ENCODE peak calls at places on chromosomes 6 and 20, in nine cellular contexts. One of them, this sample, is unnamed.

GRCh38 chr6:96502915-96503314 is 18.7 kb upstream of the UFL1 start:
- DNase-seq in activated T-cell treated with anti-CD3 and anti-CD28 coated beads, Interleukin-2, amount 50 U/mL, for 24 hours: no peak
- DNase-seq in memory B cell: no peak
- DNase-seq in activated CD8-positive, alpha-beta memory T cell treated with anti-CD3 and anti-CD28 coated beads, Interleukin-2, amount 10 ng/mL, durations not matched to agents 7 days and 5 days: no peak
- DNase-seq in heart left ventricle: no peak
- DNase-seq in Peyer's patch: no peak
- DNase-seq in NCI-H146: no peak
- DNase-seq in NCI-H1105 treated with DMSO at 0.1 percent for 48 hours: no peak
- DNase-seq in left colon: no peak
- DNase-seq in this sample: no peak

GRCh38 chr20:23145281-23145700 is 59.2 kb upstream of the CD93 start:
- DNase-seq in heart left ventricle: no peak
- DNase-seq in memory B cell: no peak
- DNase-seq in NCI-H1105 treated with DMSO at 0.1 percent for 48 hours: no peak
- DNase-seq in left colon: no peak
- DNase-seq in activated T-cell treated with anti-CD3 and anti-CD28 coated beads, Interleukin-2, amount 50 U/mL, for 24 hours: no peak
- DNase-seq in activated CD8-positive, alpha-beta memory T cell treated with anti-CD3 and anti-CD28 coated beads, Interleukin-2, amount 10 ng/mL, durations not matched to agents 7 days and 5 days: no peak
- DNase-seq in NCI-H146: no peak
- DNase-seq in Peyer's patch: peak; percentile 46
- DNase-seq in this sample: no peak

GRCh38 chr6:26305097-26305841 is 59.7 kb upstream of the BTN3A2 start:
- DNase-seq in NCI-H146: peak; percentile 58
- DNase-seq in NCI-H1105 treated with DMSO at 0.1 percent for 48 hours: no peak
- DNase-seq in left colon: peak; percentile 57
- DNase-seq in activated CD8-positive, alpha-beta memory T cell treated with anti-CD3 and anti-CD28 coated beads, Interleukin-2, amount 10 ng/mL, durations not matched to agents 7 days and 5 days: peak; percentile 77
- DNase-seq in memory B cell: peak; percentile 50
- DNase-seq in activated T-cell treated with anti-CD3 and anti-CD28 coated beads, Interleukin-2, amount 50 U/mL, for 24 hours: peak; percentile 75
- DNase-seq in heart left ventricle: peak; percentile 48
- DNase-seq in Peyer's patch: peak; percentile 76
- DNase-seq in this sample: peak; percentile 76

GRCh38 chr6:52191824-52192223 is 5.6 kb downstream of the IL17A start:
- DNase-seq in activated CD8-positive, alpha-beta memory T cell treated with anti-CD3 and anti-CD28 coated beads, Interleukin-2, amount 10 ng/mL, durations not matched to agents 7 days and 5 days: no peak
- DNase-seq in left colon: no peak
- DNase-seq in Peyer's patch: no peak
- DNase-seq in memory B cell: no peak
- DNase-seq in activated T-cell treated with anti-CD3 and anti-CD28 coated beads, Interleukin-2, amount 50 U/mL, for 24 hours: no peak
- DNase-seq in NCI-H146: no peak
- DNase-seq in heart left ventricle: no peak
- DNase-seq in NCI-H1105 treated with DMSO at 0.1 percent for 48 hours: no peak
- DNase-seq in this sample: no peak

GRCh38 chr6:100175814-100176275 is 181.8 kb upstream of the MCHR2 start:
- DNase-seq in Peyer's patch: no peak
- DNase-seq in memory B cell: no peak
- DNase-seq in left colon: no peak
- DNase-seq in activated CD8-positive, alpha-beta memory T cell treated with anti-CD3 and anti-CD28 coated beads, Interleukin-2, amount 10 ng/mL, durations not matched to agents 7 days and 5 days: no peak
- DNase-seq in NCI-H146: no peak
- DNase-seq in activated T-cell treated with anti-CD3 and anti-CD28 coated beads, Interleukin-2, amount 50 U/mL, for 24 hours: no peak
- DNase-seq in heart left ventricle: no peak
- DNase-seq in NCI-H1105 treated with DMSO at 0.1 percent for 48 hours: no peak
- DNase-seq in this sample: no peak

GRCh38 chr6:26056583-26057350 is 30.5 kb upstream of the HFE start:
- DNase-seq in activated CD8-positive, alpha-beta memory T cell treated with anti-CD3 and anti-CD28 coated beads, Interleukin-2, amount 10 ng/mL, durations not matched to agents 7 days and 5 days: peak; percentile 47
- DNase-seq in NCI-H146: peak; percentile 68
- DNase-seq in Peyer's patch: peak; percentile 62
- DNase-seq in left colon: peak; percentile 46
- DNase-seq in activated T-cell treated with anti-CD3 and anti-CD28 coated beads, Interleukin-2, amount 50 U/mL, for 24 hours: peak; percentile 64
- DNase-seq in heart left ventricle: no peak
- DNase-seq in NCI-H1105 treated with DMSO at 0.1 percent for 48 hours: peak; percentile 45
- DNase-seq in memory B cell: no peak
- DNase-seq in this sample: peak; percentile 58

GRCh38 chr20:37567671-37568588 is 40.3 kb upstream of the BLCAP start:
- DNase-seq in NCI-H1105 treated with DMSO at 0.1 percent for 48 hours: peak; percentile 86
- DNase-seq in memory B cell: no peak
- DNase-seq in NCI-H146: peak; percentile 53
- DNase-seq in Peyer's patch: peak; percentile 25
- DNase-seq in left colon: no peak
- DNase-seq in heart left ventricle: no peak
- DNase-seq in activated T-cell treated with anti-CD3 and anti-CD28 coated beads, Interleukin-2, amount 50 U/mL, for 24 hours: no peak
- DNase-seq in activated CD8-positive, alpha-beta memory T cell treated with anti-CD3 and anti-CD28 coated beads, Interleukin-2, amount 10 ng/mL, durations not matched to agents 7 days and 5 days: no peak
- DNase-seq in this sample: no peak

GRCh38 chr20:61869750-61870507 is 195.8 kb downstream of the TAF4 start:
- DNase-seq in activated T-cell treated with anti-CD3 and anti-CD28 coated beads, Interleukin-2, amount 50 U/mL, for 24 hours: no peak
- DNase-seq in left colon: no peak
- DNase-seq in memory B cell: no peak
- DNase-seq in heart left ventricle: no peak
- DNase-seq in NCI-H146: no peak
- DNase-seq in activated CD8-positive, alpha-beta memory T cell treated with anti-CD3 and anti-CD28 coated beads, Interleukin-2, amount 10 ng/mL, durations not matched to agents 7 days and 5 days: no peak
- DNase-seq in NCI-H1105 treated with DMSO at 0.1 percent for 48 hours: no peak
- DNase-seq in Peyer's patch: no peak
- DNase-seq in this sample: no peak

GRCh38 chr20:59019217-59019616 is at the start of gene TUBB1:
- DNase-seq in Peyer's patch: no peak
- DNase-seq in NCI-H146: no peak
- DNase-seq in activated CD8-positive, alpha-beta memory T cell treated with anti-CD3 and anti-CD28 coated beads, Interleukin-2, amount 10 ng/mL, durations not matched to agents 7 days and 5 days: peak; percentile 23
- DNase-seq in activated T-cell treated with anti-CD3 and anti-CD28 coated beads, Interleukin-2, amount 50 U/mL, for 24 hours: no peak
- DNase-seq in left colon: no peak
- DNase-seq in memory B cell: no peak
- DNase-seq in heart left ventricle: no peak
- DNase-seq in NCI-H1105 treated with DMSO at 0.1 percent for 48 hours: no peak
- DNase-seq in this sample: no peak

GRCh38 chr20:62569615-62570014 is 72.7 kb upstream of the SLCO4A1 start:
- DNase-seq in memory B cell: no peak
- DNase-seq in NCI-H146: no peak
- DNase-seq in heart left ventricle: no peak
- DNase-seq in Peyer's patch: no peak
- DNase-seq in NCI-H1105 treated with DMSO at 0.1 percent for 48 hours: no peak
- DNase-seq in activated T-cell treated with anti-CD3 and anti-CD28 coated beads, Interleukin-2, amount 50 U/mL, for 24 hours: no peak
- DNase-seq in activated CD8-positive, alpha-beta memory T cell treated with anti-CD3 and anti-CD28 coated beads, Interleukin-2, amount 10 ng/mL, durations not matched to agents 7 days and 5 days: no peak
- DNase-seq in left colon: no peak
- DNase-seq in this sample: no peak

GRCh38 chr6:155314773-155315515 is 660 bp upstream of the TFB1M start:
- DNase-seq in NCI-H146: peak; percentile 96
- DNase-seq in activated T-cell treated with anti-CD3 and anti-CD28 coated beads, Interleukin-2, amount 50 U/mL, for 24 hours: no peak
- DNase-seq in activated CD8-positive, alpha-beta memory T cell treated with anti-CD3 and anti-CD28 coated beads, Interleukin-2, amount 10 ng/mL, durations not matched to agents 7 days and 5 days: peak; percentile 87
- DNase-seq in left colon: peak; percentile 58
- DNase-seq in memory B cell: no peak
- DNase-seq in NCI-H1105 treated with DMSO at 0.1 percent for 48 hours: peak; percentile 98
- DNase-seq in Peyer's patch: peak; percentile 87
- DNase-seq in heart left ventricle: peak; percentile 65
- DNase-seq in this sample: no peak

GRCh38 chr6:153074761-153075160 is 56.3 kb downstream of the RGS17 start:
- DNase-seq in activated CD8-positive, alpha-beta memory T cell treated with anti-CD3 and anti-CD28 coated beads, Interleukin-2, amount 10 ng/mL, durations not matched to agents 7 days and 5 days: no peak
- DNase-seq in activated T-cell treated with anti-CD3 and anti-CD28 coated beads, Interleukin-2, amount 50 U/mL, for 24 hours: no peak
- DNase-seq in NCI-H146: no peak
- DNase-seq in heart left ventricle: no peak
- DNase-seq in NCI-H1105 treated with DMSO at 0.1 percent for 48 hours: no peak
- DNase-seq in Peyer's patch: no peak
- DNase-seq in left colon: no peak
- DNase-seq in memory B cell: no peak
- DNase-seq in this sample: no peak

GRCh38 chr20:34638532-34638931 is 38.4 kb downstream of the PIGU start:
- DNase-seq in activated CD8-positive, alpha-beta memory T cell treated with anti-CD3 and anti-CD28 coated beads, Interleukin-2, amount 10 ng/mL, durations not matched to agents 7 days and 5 days: no peak
- DNase-seq in left colon: no peak
- DNase-seq in NCI-H1105 treated with DMSO at 0.1 percent for 48 hours: no peak
- DNase-seq in Peyer's patch: no peak
- DNase-seq in activated T-cell treated with anti-CD3 and anti-CD28 coated beads, Interleukin-2, amount 50 U/mL, for 24 hours: no peak
- DNase-seq in NCI-H146: peak; percentile 21
- DNase-seq in heart left ventricle: no peak
- DNase-seq in memory B cell: no peak
- DNase-seq in this sample: no peak

GRCh38 chr20:42361402-42361801 is 743.2 kb upstream of the CHD6 start:
- DNase-seq in NCI-H1105 treated with DMSO at 0.1 percent for 48 hours: no peak
- DNase-seq in activated CD8-positive, alpha-beta memory T cell treated with anti-CD3 and anti-CD28 coated beads, Interleukin-2, amount 10 ng/mL, durations not matched to agents 7 days and 5 days: no peak
- DNase-seq in memory B cell: no peak
- DNase-seq in activated T-cell treated with anti-CD3 and anti-CD28 coated beads, Interleukin-2, amount 50 U/mL, for 24 hours: no peak
- DNase-seq in heart left ventricle: no peak
- DNase-seq in left colon: no peak
- DNase-seq in NCI-H146: no peak
- DNase-seq in Peyer's patch: no peak
- DNase-seq in this sample: no peak

GRCh38 chr6:31546339-31546961 is at the start of gene ATP6V1G2:
- DNase-seq in left colon: peak; percentile 90
- DNase-seq in activated CD8-positive, alpha-beta memory T cell treated with anti-CD3 and anti-CD28 coated beads, Interleukin-2, amount 10 ng/mL, durations not matched to agents 7 days and 5 days: peak; percentile 95
- DNase-seq in activated T-cell treated with anti-CD3 and anti-CD28 coated beads, Interleukin-2, amount 50 U/mL, for 24 hours: peak; percentile 93
- DNase-seq in memory B cell: peak; percentile 86
- DNase-seq in NCI-H1105 treated with DMSO at 0.1 percent for 48 hours: peak; percentile 97
- DNase-seq in NCI-H146: peak; percentile 96
- DNase-seq in heart left ventricle: peak; percentile 90
- DNase-seq in Peyer's patch: peak; percentile 96
- DNase-seq in this sample: peak; percentile 94

GRCh38 chr20:20452254-20452676 is 84.4 kb downstream of the INSM1 start:
- DNase-seq in memory B cell: peak; percentile 41
- DNase-seq in heart left ventricle: peak; percentile 59
- DNase-seq in activated T-cell treated with anti-CD3 and anti-CD28 coated beads, Interleukin-2, amount 50 U/mL, for 24 hours: peak; percentile 74
- DNase-seq in NCI-H1105 treated with DMSO at 0.1 percent for 48 hours: peak; percentile 66
- DNase-seq in Peyer's patch: peak; percentile 75
- DNase-seq in NCI-H146: peak; percentile 96
- DNase-seq in left colon: peak; percentile 39
- DNase-seq in activated CD8-positive, alpha-beta memory T cell treated with anti-CD3 and anti-CD28 coated beads, Interleukin-2, amount 10 ng/mL, durations not matched to agents 7 days and 5 days: peak; percentile 74
- DNase-seq in this sample: peak; percentile 26

GRCh38 chr6:27545271-27546046 is 72.6 kb upstream of the ZNF184 start:
- DNase-seq in heart left ventricle: no peak
- DNase-seq in activated T-cell treated with anti-CD3 and anti-CD28 coated beads, Interleukin-2, amount 50 U/mL, for 24 hours: peak; percentile 66
- DNase-seq in Peyer's patch: no peak
- DNase-seq in memory B cell: no peak
- DNase-seq in NCI-H146: peak; percentile 34
- DNase-seq in activated CD8-positive, alpha-beta memory T cell treated with anti-CD3 and anti-CD28 coated beads, Interleukin-2, amount 10 ng/mL, durations not matched to agents 7 days and 5 days: peak; percentile 68
- DNase-seq in NCI-H1105 treated with DMSO at 0.1 percent for 48 hours: no peak
- DNase-seq in left colon: no peak
- DNase-seq in this sample: peak; percentile 40

GRCh38 chr20:14879020-14879697 is 541.7 kb upstream of the FLRT3 start:
- DNase-seq in heart left ventricle: no peak
- DNase-seq in NCI-H146: peak; percentile 42
- DNase-seq in left colon: no peak
- DNase-seq in activated T-cell treated with anti-CD3 and anti-CD28 coated beads, Interleukin-2, amount 50 U/mL, for 24 hours: no peak
- DNase-seq in Peyer's patch: no peak
- DNase-seq in NCI-H1105 treated with DMSO at 0.1 percent for 48 hours: no peak
- DNase-seq in activated CD8-positive, alpha-beta memory T cell treated with anti-CD3 and anti-CD28 coated beads, Interleukin-2, amount 10 ng/mL, durations not matched to agents 7 days and 5 days: no peak
- DNase-seq in memory B cell: no peak
- DNase-seq in this sample: no peak

GRCh38 chr6:153272201-153272980 is 141.3 kb upstream of the RGS17 start:
- DNase-seq in left colon: no peak
- DNase-seq in Peyer's patch: no peak
- DNase-seq in NCI-H1105 treated with DMSO at 0.1 percent for 48 hours: no peak
- DNase-seq in activated T-cell treated with anti-CD3 and anti-CD28 coated beads, Interleukin-2, amount 50 U/mL, for 24 hours: no peak
- DNase-seq in NCI-H146: no peak
- DNase-seq in heart left ventricle: no peak
- DNase-seq in activated CD8-positive, alpha-beta memory T cell treated with anti-CD3 and anti-CD28 coated beads, Interleukin-2, amount 10 ng/mL, durations not matched to agents 7 days and 5 days: no peak
- DNase-seq in memory B cell: no peak
- DNase-seq in this sample: no peak

GRCh38 chr6:148325316-148326068 is 17.1 kb upstream of the SASH1 start:
- DNase-seq in NCI-H146: no peak
- DNase-seq in memory B cell: no peak
- DNase-seq in heart left ventricle: no peak
- DNase-seq in activated CD8-positive, alpha-beta memory T cell treated with anti-CD3 and anti-CD28 coated beads, Interleukin-2, amount 10 ng/mL, durations not matched to agents 7 days and 5 days: no peak
- DNase-seq in NCI-H1105 treated with DMSO at 0.1 percent for 48 hours: no peak
- DNase-seq in activated T-cell treated with anti-CD3 and anti-CD28 coated beads, Interleukin-2, amount 50 U/mL, for 24 hours: no peak
- DNase-seq in left colon: no peak
- DNase-seq in Peyer's patch: no peak
- DNase-seq in this sample: no peak

GRCh38 chr6:29850011-29850553 is 22.5 kb downstream of the HLA-G start:
- DNase-seq in Peyer's patch: peak; percentile 78
- DNase-seq in memory B cell: no peak
- DNase-seq in activated T-cell treated with anti-CD3 and anti-CD28 coated beads, Interleukin-2, amount 50 U/mL, for 24 hours: peak; percentile 54
- DNase-seq in activated CD8-positive, alpha-beta memory T cell treated with anti-CD3 and anti-CD28 coated beads, Interleukin-2, amount 10 ng/mL, durations not matched to agents 7 days and 5 days: peak; percentile 61
- DNase-seq in heart left ventricle: no peak
- DNase-seq in NCI-H1105 treated with DMSO at 0.1 percent for 48 hours: no peak
- DNase-seq in NCI-H146: peak; percentile 28
- DNase-seq in left colon: no peak
- DNase-seq in this sample: no peak

GRCh38 chr6:135270676-135271536 is 89.8 kb downstream of the MYB start:
- DNase-seq in activated CD8-positive, alpha-beta memory T cell treated with anti-CD3 and anti-CD28 coated beads, Interleukin-2, amount 10 ng/mL, durations not matched to agents 7 days and 5 days: no peak
- DNase-seq in NCI-H146: peak; percentile 100
- DNase-seq in activated T-cell treated with anti-CD3 and anti-CD28 coated beads, Interleukin-2, amount 50 U/mL, for 24 hours: no peak
- DNase-seq in heart left ventricle: no peak
- DNase-seq in memory B cell: no peak
- DNase-seq in left colon: peak; percentile 91
- DNase-seq in Peyer's patch: peak; percentile 75
- DNase-seq in NCI-H1105 treated with DMSO at 0.1 percent for 48 hours: peak; percentile 90
- DNase-seq in this sample: peak; percentile 86

GRCh38 chr6:137867685-137868509 is 838 bp downstream of the TNFAIP3 start:
- DNase-seq in NCI-H146: peak; percentile 58
- DNase-seq in Peyer's patch: peak; percentile 85
- DNase-seq in activated CD8-positive, alpha-beta memory T cell treated with anti-CD3 and anti-CD28 coated beads, Interleukin-2, amount 10 ng/mL, durations not matched to agents 7 days and 5 days: peak; percentile 71
- DNase-seq in memory B cell: peak; percentile 36
- DNase-seq in heart left ventricle: peak; percentile 46
- DNase-seq in left colon: peak; percentile 39
- DNase-seq in NCI-H1105 treated with DMSO at 0.1 percent for 48 hours: no peak
- DNase-seq in activated T-cell treated with anti-CD3 and anti-CD28 coated beads, Interleukin-2, amount 50 U/mL, for 24 hours: peak; percentile 69
- DNase-seq in this sample: peak; percentile 54

GRCh38 chr6:44676826-44677433 is 289.4 kb downstream of the CDC5L start:
- DNase-seq in heart left ventricle: no peak
- DNase-seq in Peyer's patch: no peak
- DNase-seq in NCI-H1105 treated with DMSO at 0.1 percent for 48 hours: no peak
- DNase-seq in activated T-cell treated with anti-CD3 and anti-CD28 coated beads, Interleukin-2, amount 50 U/mL, for 24 hours: no peak
- DNase-seq in left colon: no peak
- DNase-seq in memory B cell: no peak
- DNase-seq in activated CD8-positive, alpha-beta memory T cell treated with anti-CD3 and anti-CD28 coated beads, Interleukin-2, amount 10 ng/mL, durations not matched to agents 7 days and 5 days: peak; percentile 27
- DNase-seq in NCI-H146: no peak
- DNase-seq in this sample: no peak

GRCh38 chr6:153129873-153130514 is 1.1 kb downstream of the RGS17 start:
- DNase-seq in left colon: no peak
- DNase-seq in memory B cell: no peak
- DNase-seq in activated CD8-positive, alpha-beta memory T cell treated with anti-CD3 and anti-CD28 coated beads, Interleukin-2, amount 10 ng/mL, durations not matched to agents 7 days and 5 days: no peak
- DNase-seq in NCI-H146: peak; percentile 69
- DNase-seq in activated T-cell treated with anti-CD3 and anti-CD28 coated beads, Interleukin-2, amount 50 U/mL, for 24 hours: peak; percentile 32
- DNase-seq in NCI-H1105 treated with DMSO at 0.1 percent for 48 hours: peak; percentile 45
- DNase-seq in heart left ventricle: no peak
- DNase-seq in Peyer's patch: no peak
- DNase-seq in this sample: no peak

GRCh38 chr6:134714679-134715078 is 235.2 kb downstream of the ALDH8A1 start:
- DNase-seq in activated T-cell treated with anti-CD3 and anti-CD28 coated beads, Interleukin-2, amount 50 U/mL, for 24 hours: no peak
- DNase-seq in activated CD8-positive, alpha-beta memory T cell treated with anti-CD3 and anti-CD28 coated beads, Interleukin-2, amount 10 ng/mL, durations not matched to agents 7 days and 5 days: no peak
- DNase-seq in Peyer's patch: no peak
- DNase-seq in heart left ventricle: no peak
- DNase-seq in memory B cell: no peak
- DNase-seq in NCI-H1105 treated with DMSO at 0.1 percent for 48 hours: peak; percentile 58
- DNase-seq in NCI-H146: no peak
- DNase-seq in left colon: no peak
- DNase-seq in this sample: no peak

GRCh38 chr6:20302702-20303251 is 90.5 kb upstream of the MBOAT1 start:
- DNase-seq in NCI-H146: no peak
- DNase-seq in left colon: no peak
- DNase-seq in Peyer's patch: no peak
- DNase-seq in activated T-cell treated with anti-CD3 and anti-CD28 coated beads, Interleukin-2, amount 50 U/mL, for 24 hours: no peak
- DNase-seq in NCI-H1105 treated with DMSO at 0.1 percent for 48 hours: no peak
- DNase-seq in memory B cell: no peak
- DNase-seq in heart left ventricle: no peak
- DNase-seq in activated CD8-positive, alpha-beta memory T cell treated with anti-CD3 and anti-CD28 coated beads, Interleukin-2, amount 10 ng/mL, durations not matched to agents 7 days and 5 days: no peak
- DNase-seq in this sample: no peak

GRCh38 chr6:90544085-90544484 is 42.8 kb downstream of the MAP3K7 start:
- DNase-seq in NCI-H146: no peak
- DNase-seq in activated T-cell treated with anti-CD3 and anti-CD28 coated beads, Interleukin-2, amount 50 U/mL, for 24 hours: no peak
- DNase-seq in memory B cell: no peak
- DNase-seq in heart left ventricle: no peak
- DNase-seq in activated CD8-positive, alpha-beta memory T cell treated with anti-CD3 and anti-CD28 coated beads, Interleukin-2, amount 10 ng/mL, durations not matched to agents 7 days and 5 days: no peak
- DNase-seq in left colon: no peak
- DNase-seq in Peyer's patch: no peak
- DNase-seq in NCI-H1105 treated with DMSO at 0.1 percent for 48 hours: no peak
- DNase-seq in this sample: no peak

GRCh38 chr6:130968486-130968885 is 94.6 kb downstream of the EPB41L2 start:
- DNase-seq in activated T-cell treated with anti-CD3 and anti-CD28 coated beads, Interleukin-2, amount 50 U/mL, for 24 hours: no peak
- DNase-seq in NCI-H1105 treated with DMSO at 0.1 percent for 48 hours: no peak
- DNase-seq in memory B cell: no peak
- DNase-seq in Peyer's patch: no peak
- DNase-seq in activated CD8-positive, alpha-beta memory T cell treated with anti-CD3 and anti-CD28 coated beads, Interleukin-2, amount 10 ng/mL, durations not matched to agents 7 days and 5 days: no peak
- DNase-seq in heart left ventricle: no peak
- DNase-seq in NCI-H146: no peak
- DNase-seq in left colon: no peak
- DNase-seq in this sample: no peak

This sample was measured in colonic mucosa.